ENCODE peak calls at places on chromosome 11, in four cellular contexts. N is MV-4-11, G is fibroblast of mammary gland, W is cardiac fibroblast. L is an unnamed sample.

GRCh38 chr11:95584180-95584579 is 205.4 kb downstream of the FAM76B start:
- DNase-seq in W (peak), G (peak), N (no peak), L (no peak)

GRCh38 chr11:75350743-75351540 is 519 bp downstream of the ARRB1 start:
- DNase-seq in W (no peak), G (peak), N (peak), L (no peak)

GRCh38 chr11:76252625-76253024 is 46.3 kb upstream of the WNT11 start:
- DNase-seq in N (no peak), G (no peak), W (no peak), L (no peak)

GRCh38 chr11:118911880-118912741 is 13.6 kb downstream of the BCL9L start:
- DNase-seq in G (peak), N (peak), W (peak), L (no peak)

GRCh38 chr11:131223198-131223975 is 147.0 kb upstream of the NTM start:
- DNase-seq in G (no peak), N (no peak), W (no peak), L (no peak)

GRCh38 chr11:23314162-23314561 is 453.9 kb upstream of the CCDC179 start:
- DNase-seq in G (no peak), W (peak), N (no peak), L (no peak)

GRCh38 chr11:133930767-133931448 is 25.9 kb downstream of the IGSF9B start:
- DNase-seq in N (no peak), G (peak), W (peak), L (no peak)

GRCh38 chr11:134950692-134951304 is 538.8 kb upstream of the B3GAT1 start:
- DNase-seq in W (peak), G (peak), N (no peak), L (no peak)

GRCh38 chr11:45650166-45651095 is 15.0 kb downstream of the CHST1 start:
- DNase-seq in W (no peak), G (no peak), N (no peak), L (no peak)

GRCh38 chr11:114678125-114679036 is at the start of gene NXPE2:
- DNase-seq in W (no peak), G (peak), N (no peak), L (no peak)

GRCh38 chr11:18540207-18541009 is 13.7 kb upstream of the TSG101 start:
- DNase-seq in N (peak), W (peak), G (peak), L (no peak)

L was measured in GF-D8.